ENCODE peak calls at places on chromosomes 1 and 21, in ten cellular contexts. One of them, this sample, is unnamed.

GRCh38 chr1:228748431-228748830 is 13.2 kb downstream of the RHOU start:
- DNase-seq in frontal cortex: no peak
- DNase-seq in ACHN: no peak
- DNase-seq in stimulated activated CD8-positive, alpha-beta memory T cell treated with anti-CD3 and anti-CD28 coated beads, Interleukin-7, amount 100 ng/mL, for 1 hour: no peak
- DNase-seq in NCI-H1436: no peak
- DNase-seq in activated T-cell treated with anti-CD3 and anti-CD28 coated beads for 1 hour: no peak
- DNase-seq in GM13976: no peak
- DNase-seq in Karpas-422: no peak
- DNase-seq in stimulated activated CD4-positive, alpha-beta T cell treated with anti-CD3 and anti-CD28 coated beads, Interleukin-15, amount 100 ng/mL, for 24 hours: peak
- DNase-seq in HuH-7.5: no peak
- DNase-seq in this sample: no peak

GRCh38 chr1:70916028-70916427 is 131.6 kb downstream of the PTGER3 start:
- DNase-seq in NCI-H1436: no peak
- DNase-seq in GM13976: no peak
- DNase-seq in ACHN: no peak
- DNase-seq in HuH-7.5: no peak
- DNase-seq in frontal cortex: no peak
- DNase-seq in Karpas-422: no peak
- DNase-seq in stimulated activated CD8-positive, alpha-beta memory T cell treated with anti-CD3 and anti-CD28 coated beads, Interleukin-7, amount 100 ng/mL, for 1 hour: no peak
- DNase-seq in stimulated activated CD4-positive, alpha-beta T cell treated with anti-CD3 and anti-CD28 coated beads, Interleukin-15, amount 100 ng/mL, for 24 hours: no peak
- DNase-seq in activated T-cell treated with anti-CD3 and anti-CD28 coated beads for 1 hour: no peak
- DNase-seq in this sample: no peak

GRCh38 chr1:229022595-229023350 is 248.1 kb upstream of the RAB4A start:
- DNase-seq in NCI-H1436: no peak
- DNase-seq in HuH-7.5: no peak
- DNase-seq in ACHN: no peak
- DNase-seq in frontal cortex: no peak
- DNase-seq in stimulated activated CD4-positive, alpha-beta T cell treated with anti-CD3 and anti-CD28 coated beads, Interleukin-15, amount 100 ng/mL, for 24 hours: no peak
- DNase-seq in GM13976: no peak
- DNase-seq in stimulated activated CD8-positive, alpha-beta memory T cell treated with anti-CD3 and anti-CD28 coated beads, Interleukin-7, amount 100 ng/mL, for 1 hour: no peak
- DNase-seq in Karpas-422: no peak
- DNase-seq in activated T-cell treated with anti-CD3 and anti-CD28 coated beads for 1 hour: no peak
- DNase-seq in this sample: no peak

GRCh38 chr1:211480941-211481545 is 10.9 kb downstream of the RD3 start:
- DNase-seq in HuH-7.5: no peak
- DNase-seq in stimulated activated CD8-positive, alpha-beta memory T cell treated with anti-CD3 and anti-CD28 coated beads, Interleukin-7, amount 100 ng/mL, for 1 hour: no peak
- DNase-seq in ACHN: no peak
- DNase-seq in Karpas-422: no peak
- DNase-seq in frontal cortex: no peak
- DNase-seq in stimulated activated CD4-positive, alpha-beta T cell treated with anti-CD3 and anti-CD28 coated beads, Interleukin-15, amount 100 ng/mL, for 24 hours: no peak
- DNase-seq in NCI-H1436: no peak
- DNase-seq in activated T-cell treated with anti-CD3 and anti-CD28 coated beads for 1 hour: no peak
- DNase-seq in GM13976: no peak
- DNase-seq in this sample: no peak

GRCh38 chr1:27538793-27539192 is 48.8 kb upstream of the WASF2 start:
- DNase-seq in Karpas-422: no peak
- DNase-seq in ACHN: peak
- DNase-seq in frontal cortex: no peak
- DNase-seq in activated T-cell treated with anti-CD3 and anti-CD28 coated beads for 1 hour: no peak
- DNase-seq in stimulated activated CD4-positive, alpha-beta T cell treated with anti-CD3 and anti-CD28 coated beads, Interleukin-15, amount 100 ng/mL, for 24 hours: no peak
- DNase-seq in HuH-7.5: no peak
- DNase-seq in stimulated activated CD8-positive, alpha-beta memory T cell treated with anti-CD3 and anti-CD28 coated beads, Interleukin-7, amount 100 ng/mL, for 1 hour: no peak
- DNase-seq in GM13976: no peak
- DNase-seq in NCI-H1436: no peak
- DNase-seq in this sample: no peak

GRCh38 chr1:23185381-23185780 is 16.7 kb upstream of the LUZP1 start:
- DNase-seq in NCI-H1436: no peak
- DNase-seq in stimulated activated CD4-positive, alpha-beta T cell treated with anti-CD3 and anti-CD28 coated beads, Interleukin-15, amount 100 ng/mL, for 24 hours: no peak
- DNase-seq in stimulated activated CD8-positive, alpha-beta memory T cell treated with anti-CD3 and anti-CD28 coated beads, Interleukin-7, amount 100 ng/mL, for 1 hour: no peak
- DNase-seq in ACHN: no peak
- DNase-seq in Karpas-422: no peak
- DNase-seq in frontal cortex: no peak
- DNase-seq in GM13976: no peak
- DNase-seq in HuH-7.5: no peak
- DNase-seq in activated T-cell treated with anti-CD3 and anti-CD28 coated beads for 1 hour: no peak
- DNase-seq in this sample: no peak

GRCh38 chr1:27161594-27161993 is 6.7 kb upstream of the SLC9A1 start:
- DNase-seq in GM13976: peak
- DNase-seq in stimulated activated CD4-positive, alpha-beta T cell treated with anti-CD3 and anti-CD28 coated beads, Interleukin-15, amount 100 ng/mL, for 24 hours: no peak
- DNase-seq in frontal cortex: no peak
- DNase-seq in Karpas-422: peak
- DNase-seq in stimulated activated CD8-positive, alpha-beta memory T cell treated with anti-CD3 and anti-CD28 coated beads, Interleukin-7, amount 100 ng/mL, for 1 hour: no peak
- DNase-seq in ACHN: no peak
- DNase-seq in HuH-7.5: no peak
- DNase-seq in activated T-cell treated with anti-CD3 and anti-CD28 coated beads for 1 hour: no peak
- DNase-seq in NCI-H1436: no peak
- DNase-seq in this sample: peak

GRCh38 chr1:232096751-232097150 is 470.2 kb downstream of the DISC1 start:
- DNase-seq in activated T-cell treated with anti-CD3 and anti-CD28 coated beads for 1 hour: no peak
- DNase-seq in ACHN: no peak
- DNase-seq in frontal cortex: no peak
- DNase-seq in NCI-H1436: no peak
- DNase-seq in Karpas-422: no peak
- DNase-seq in stimulated activated CD8-positive, alpha-beta memory T cell treated with anti-CD3 and anti-CD28 coated beads, Interleukin-7, amount 100 ng/mL, for 1 hour: no peak
- DNase-seq in HuH-7.5: no peak
- DNase-seq in GM13976: no peak
- DNase-seq in stimulated activated CD4-positive, alpha-beta T cell treated with anti-CD3 and anti-CD28 coated beads, Interleukin-15, amount 100 ng/mL, for 24 hours: no peak
- DNase-seq in this sample: no peak

GRCh38 chr1:79322511-79323027 is 316.0 kb upstream of the ADGRL4 start:
- DNase-seq in Karpas-422: no peak
- DNase-seq in HuH-7.5: no peak
- DNase-seq in frontal cortex: no peak
- DNase-seq in activated T-cell treated with anti-CD3 and anti-CD28 coated beads for 1 hour: no peak
- DNase-seq in GM13976: no peak
- DNase-seq in stimulated activated CD8-positive, alpha-beta memory T cell treated with anti-CD3 and anti-CD28 coated beads, Interleukin-7, amount 100 ng/mL, for 1 hour: no peak
- DNase-seq in ACHN: no peak
- DNase-seq in NCI-H1436: no peak
- DNase-seq in stimulated activated CD4-positive, alpha-beta T cell treated with anti-CD3 and anti-CD28 coated beads, Interleukin-15, amount 100 ng/mL, for 24 hours: no peak
- DNase-seq in this sample: no peak

GRCh38 chr1:38068220-38068979 is 21.8 kb upstream of the POU3F1 start:
- DNase-seq in NCI-H1436: no peak
- DNase-seq in activated T-cell treated with anti-CD3 and anti-CD28 coated beads for 1 hour: no peak
- DNase-seq in GM13976: no peak
- DNase-seq in stimulated activated CD8-positive, alpha-beta memory T cell treated with anti-CD3 and anti-CD28 coated beads, Interleukin-7, amount 100 ng/mL, for 1 hour: no peak
- DNase-seq in ACHN: no peak
- DNase-seq in stimulated activated CD4-positive, alpha-beta T cell treated with anti-CD3 and anti-CD28 coated beads, Interleukin-15, amount 100 ng/mL, for 24 hours: no peak
- DNase-seq in frontal cortex: no peak
- DNase-seq in HuH-7.5: no peak
- DNase-seq in Karpas-422: no peak
- DNase-seq in this sample: no peak

GRCh38 chr1:172180886-172181285 is 239.6 kb upstream of the C1orf105 start:
- DNase-seq in frontal cortex: no peak
- DNase-seq in HuH-7.5: no peak
- DNase-seq in stimulated activated CD8-positive, alpha-beta memory T cell treated with anti-CD3 and anti-CD28 coated beads, Interleukin-7, amount 100 ng/mL, for 1 hour: no peak
- DNase-seq in stimulated activated CD4-positive, alpha-beta T cell treated with anti-CD3 and anti-CD28 coated beads, Interleukin-15, amount 100 ng/mL, for 24 hours: peak
- DNase-seq in Karpas-422: no peak
- DNase-seq in ACHN: no peak
- DNase-seq in activated T-cell treated with anti-CD3 and anti-CD28 coated beads for 1 hour: peak
- DNase-seq in GM13976: peak
- DNase-seq in NCI-H1436: no peak
- DNase-seq in this sample: no peak

GRCh38 chr1:2213576-2214505 is 14.3 kb upstream of the SKI start:
- DNase-seq in NCI-H1436: no peak
- DNase-seq in ACHN: no peak
- DNase-seq in stimulated activated CD4-positive, alpha-beta T cell treated with anti-CD3 and anti-CD28 coated beads, Interleukin-15, amount 100 ng/mL, for 24 hours: no peak
- DNase-seq in HuH-7.5: no peak
- DNase-seq in activated T-cell treated with anti-CD3 and anti-CD28 coated beads for 1 hour: no peak
- DNase-seq in GM13976: no peak
- DNase-seq in stimulated activated CD8-positive, alpha-beta memory T cell treated with anti-CD3 and anti-CD28 coated beads, Interleukin-7, amount 100 ng/mL, for 1 hour: no peak
- DNase-seq in Karpas-422: no peak
- DNase-seq in frontal cortex: peak
- DNase-seq in this sample: no peak

GRCh38 chr1:212916395-212917133 is 33.8 kb upstream of the VASH2 start:
- DNase-seq in NCI-H1436: peak
- DNase-seq in ACHN: no peak
- DNase-seq in activated T-cell treated with anti-CD3 and anti-CD28 coated beads for 1 hour: no peak
- DNase-seq in Karpas-422: no peak
- DNase-seq in stimulated activated CD8-positive, alpha-beta memory T cell treated with anti-CD3 and anti-CD28 coated beads, Interleukin-7, amount 100 ng/mL, for 1 hour: no peak
- DNase-seq in stimulated activated CD4-positive, alpha-beta T cell treated with anti-CD3 and anti-CD28 coated beads, Interleukin-15, amount 100 ng/mL, for 24 hours: peak
- DNase-seq in frontal cortex: peak
- DNase-seq in HuH-7.5: no peak
- DNase-seq in GM13976: peak
- DNase-seq in this sample: no peak

GRCh38 chr1:172813330-172813729 is 154.4 kb downstream of the FASLG start:
- DNase-seq in ACHN: no peak
- DNase-seq in activated T-cell treated with anti-CD3 and anti-CD28 coated beads for 1 hour: no peak
- DNase-seq in stimulated activated CD8-positive, alpha-beta memory T cell treated with anti-CD3 and anti-CD28 coated beads, Interleukin-7, amount 100 ng/mL, for 1 hour: no peak
- DNase-seq in stimulated activated CD4-positive, alpha-beta T cell treated with anti-CD3 and anti-CD28 coated beads, Interleukin-15, amount 100 ng/mL, for 24 hours: no peak
- DNase-seq in Karpas-422: no peak
- DNase-seq in GM13976: no peak
- DNase-seq in frontal cortex: no peak
- DNase-seq in NCI-H1436: no peak
- DNase-seq in HuH-7.5: no peak
- DNase-seq in this sample: no peak

GRCh38 chr1:244046907-244047738 is 4.0 kb upstream of the ZBTB18 start:
- DNase-seq in HuH-7.5: no peak
- DNase-seq in Karpas-422: no peak
- DNase-seq in GM13976: no peak
- DNase-seq in NCI-H1436: no peak
- DNase-seq in activated T-cell treated with anti-CD3 and anti-CD28 coated beads for 1 hour: no peak
- DNase-seq in ACHN: peak
- DNase-seq in stimulated activated CD4-positive, alpha-beta T cell treated with anti-CD3 and anti-CD28 coated beads, Interleukin-15, amount 100 ng/mL, for 24 hours: no peak
- DNase-seq in frontal cortex: no peak
- DNase-seq in stimulated activated CD8-positive, alpha-beta memory T cell treated with anti-CD3 and anti-CD28 coated beads, Interleukin-7, amount 100 ng/mL, for 1 hour: no peak
- DNase-seq in this sample: no peak

GRCh38 chr1:26197813-26198212 is 7.4 kb downstream of the CATSPER4 start:
- DNase-seq in frontal cortex: no peak
- DNase-seq in stimulated activated CD4-positive, alpha-beta T cell treated with anti-CD3 and anti-CD28 coated beads, Interleukin-15, amount 100 ng/mL, for 24 hours: no peak
- DNase-seq in activated T-cell treated with anti-CD3 and anti-CD28 coated beads for 1 hour: no peak
- DNase-seq in stimulated activated CD8-positive, alpha-beta memory T cell treated with anti-CD3 and anti-CD28 coated beads, Interleukin-7, amount 100 ng/mL, for 1 hour: no peak
- DNase-seq in GM13976: no peak
- DNase-seq in NCI-H1436: no peak
- DNase-seq in HuH-7.5: no peak
- DNase-seq in Karpas-422: no peak
- DNase-seq in ACHN: no peak
- DNase-seq in this sample: no peak

GRCh38 chr1:98839840-98840239 is 164.8 kb downstream of the PLPPR5 start:
- DNase-seq in activated T-cell treated with anti-CD3 and anti-CD28 coated beads for 1 hour: no peak
- DNase-seq in frontal cortex: no peak
- DNase-seq in Karpas-422: no peak
- DNase-seq in stimulated activated CD8-positive, alpha-beta memory T cell treated with anti-CD3 and anti-CD28 coated beads, Interleukin-7, amount 100 ng/mL, for 1 hour: no peak
- DNase-seq in GM13976: no peak
- DNase-seq in ACHN: no peak
- DNase-seq in stimulated activated CD4-positive, alpha-beta T cell treated with anti-CD3 and anti-CD28 coated beads, Interleukin-15, amount 100 ng/mL, for 24 hours: no peak
- DNase-seq in HuH-7.5: no peak
- DNase-seq in NCI-H1436: no peak
- DNase-seq in this sample: no peak

GRCh38 chr1:215376544-215377264 is 190.4 kb upstream of the KCTD3 start:
- DNase-seq in GM13976: no peak
- DNase-seq in HuH-7.5: no peak
- DNase-seq in NCI-H1436: no peak
- DNase-seq in activated T-cell treated with anti-CD3 and anti-CD28 coated beads for 1 hour: no peak
- DNase-seq in frontal cortex: no peak
- DNase-seq in Karpas-422: no peak
- DNase-seq in stimulated activated CD4-positive, alpha-beta T cell treated with anti-CD3 and anti-CD28 coated beads, Interleukin-15, amount 100 ng/mL, for 24 hours: no peak
- DNase-seq in stimulated activated CD8-positive, alpha-beta memory T cell treated with anti-CD3 and anti-CD28 coated beads, Interleukin-7, amount 100 ng/mL, for 1 hour: no peak
- DNase-seq in ACHN: no peak
- DNase-seq in this sample: no peak

GRCh38 chr1:178935610-178936009 is 64.7 kb upstream of the ANGPTL1 start:
- DNase-seq in Karpas-422: no peak
- DNase-seq in HuH-7.5: no peak
- DNase-seq in NCI-H1436: no peak
- DNase-seq in stimulated activated CD8-positive, alpha-beta memory T cell treated with anti-CD3 and anti-CD28 coated beads, Interleukin-7, amount 100 ng/mL, for 1 hour: no peak
- DNase-seq in GM13976: no peak
- DNase-seq in stimulated activated CD4-positive, alpha-beta T cell treated with anti-CD3 and anti-CD28 coated beads, Interleukin-15, amount 100 ng/mL, for 24 hours: no peak
- DNase-seq in activated T-cell treated with anti-CD3 and anti-CD28 coated beads for 1 hour: no peak
- DNase-seq in ACHN: no peak
- DNase-seq in frontal cortex: no peak
- DNase-seq in this sample: no peak

GRCh38 chr1:151059342-151060240 is at the start of gene CDC42SE1:
- DNase-seq in GM13976: peak
- DNase-seq in stimulated activated CD4-positive, alpha-beta T cell treated with anti-CD3 and anti-CD28 coated beads, Interleukin-15, amount 100 ng/mL, for 24 hours: peak
- DNase-seq in ACHN: peak
- DNase-seq in HuH-7.5: peak
- DNase-seq in stimulated activated CD8-positive, alpha-beta memory T cell treated with anti-CD3 and anti-CD28 coated beads, Interleukin-7, amount 100 ng/mL, for 1 hour: peak
- DNase-seq in Karpas-422: peak
- DNase-seq in activated T-cell treated with anti-CD3 and anti-CD28 coated beads for 1 hour: peak
- DNase-seq in frontal cortex: peak
- DNase-seq in NCI-H1436: peak
- DNase-seq in this sample: peak

GRCh38 chr1:18725231-18725895 is 94.7 kb downstream of the PAX7 start:
- DNase-seq in stimulated activated CD4-positive, alpha-beta T cell treated with anti-CD3 and anti-CD28 coated beads, Interleukin-15, amount 100 ng/mL, for 24 hours: no peak
- DNase-seq in activated T-cell treated with anti-CD3 and anti-CD28 coated beads for 1 hour: no peak
- DNase-seq in GM13976: no peak
- DNase-seq in ACHN: no peak
- DNase-seq in Karpas-422: no peak
- DNase-seq in stimulated activated CD8-positive, alpha-beta memory T cell treated with anti-CD3 and anti-CD28 coated beads, Interleukin-7, amount 100 ng/mL, for 1 hour: no peak
- DNase-seq in NCI-H1436: no peak
- DNase-seq in frontal cortex: no peak
- DNase-seq in HuH-7.5: no peak
- DNase-seq in this sample: no peak

GRCh38 chr21:44331650-44332306 is 7.4 kb downstream of the CFAP410 start:
- DNase-seq in HuH-7.5: no peak
- DNase-seq in ACHN: no peak
- DNase-seq in stimulated activated CD4-positive, alpha-beta T cell treated with anti-CD3 and anti-CD28 coated beads, Interleukin-15, amount 100 ng/mL, for 24 hours: no peak
- DNase-seq in Karpas-422: no peak
- DNase-seq in activated T-cell treated with anti-CD3 and anti-CD28 coated beads for 1 hour: no peak
- DNase-seq in stimulated activated CD8-positive, alpha-beta memory T cell treated with anti-CD3 and anti-CD28 coated beads, Interleukin-7, amount 100 ng/mL, for 1 hour: no peak
- DNase-seq in NCI-H1436: no peak
- DNase-seq in frontal cortex: no peak
- DNase-seq in GM13976: no peak
- DNase-seq in this sample: no peak

GRCh38 chr1:39663559-39663958 is 8.3 kb downstream of the NT5C1A start:
- DNase-seq in HuH-7.5: no peak
- DNase-seq in NCI-H1436: no peak
- DNase-seq in stimulated activated CD4-positive, alpha-beta T cell treated with anti-CD3 and anti-CD28 coated beads, Interleukin-15, amount 100 ng/mL, for 24 hours: no peak
- DNase-seq in GM13976: no peak
- DNase-seq in frontal cortex: no peak
- DNase-seq in activated T-cell treated with anti-CD3 and anti-CD28 coated beads for 1 hour: no peak
- DNase-seq in Karpas-422: peak
- DNase-seq in ACHN: no peak
- DNase-seq in stimulated activated CD8-positive, alpha-beta memory T cell treated with anti-CD3 and anti-CD28 coated beads, Interleukin-7, amount 100 ng/mL, for 1 hour: no peak
- DNase-seq in this sample: no peak

GRCh38 chr1:7940745-7941436 is at the start of gene TNFRSF9:
- DNase-seq in NCI-H1436: no peak
- DNase-seq in frontal cortex: no peak
- DNase-seq in ACHN: peak
- DNase-seq in HuH-7.5: no peak
- DNase-seq in stimulated activated CD8-positive, alpha-beta memory T cell treated with anti-CD3 and anti-CD28 coated beads, Interleukin-7, amount 100 ng/mL, for 1 hour: peak
- DNase-seq in Karpas-422: no peak
- DNase-seq in stimulated activated CD4-positive, alpha-beta T cell treated with anti-CD3 and anti-CD28 coated beads, Interleukin-15, amount 100 ng/mL, for 24 hours: peak
- DNase-seq in GM13976: peak
- DNase-seq in activated T-cell treated with anti-CD3 and anti-CD28 coated beads for 1 hour: peak
- DNase-seq in this sample: no peak

GRCh38 chr1:246811985-246812384 is 87.8 kb downstream of the SCCPDH start:
- DNase-seq in activated T-cell treated with anti-CD3 and anti-CD28 coated beads for 1 hour: no peak
- DNase-seq in ACHN: no peak
- DNase-seq in NCI-H1436: no peak
- DNase-seq in Karpas-422: no peak
- DNase-seq in HuH-7.5: no peak
- DNase-seq in stimulated activated CD4-positive, alpha-beta T cell treated with anti-CD3 and anti-CD28 coated beads, Interleukin-15, amount 100 ng/mL, for 24 hours: no peak
- DNase-seq in GM13976: no peak
- DNase-seq in stimulated activated CD8-positive, alpha-beta memory T cell treated with anti-CD3 and anti-CD28 coated beads, Interleukin-7, amount 100 ng/mL, for 1 hour: no peak
- DNase-seq in frontal cortex: no peak
- DNase-seq in this sample: no peak

GRCh38 chr1:17909634-17910033 is 154.5 kb downstream of the ACTL8 start:
- DNase-seq in activated T-cell treated with anti-CD3 and anti-CD28 coated beads for 1 hour: no peak
- DNase-seq in NCI-H1436: no peak
- DNase-seq in Karpas-422: peak
- DNase-seq in frontal cortex: no peak
- DNase-seq in stimulated activated CD8-positive, alpha-beta memory T cell treated with anti-CD3 and anti-CD28 coated beads, Interleukin-7, amount 100 ng/mL, for 1 hour: no peak
- DNase-seq in stimulated activated CD4-positive, alpha-beta T cell treated with anti-CD3 and anti-CD28 coated beads, Interleukin-15, amount 100 ng/mL, for 24 hours: peak
- DNase-seq in ACHN: peak
- DNase-seq in GM13976: no peak
- DNase-seq in HuH-7.5: no peak
- DNase-seq in this sample: no peak